ENCODE peak calls at places on chromosome 5, in six cellular contexts. Y is right atrium auricular region, T is A549, X is GM23248, N is tibial artery, K is spleen. V is an unnamed sample.

GRCh38 chr5:115934388-115934974 is 27.8 kb upstream of the LVRN start:
- DNase-seq in Y (no peak), T (no peak), K (no peak), N (no peak), X (no peak), V (no peak)

GRCh38 chr5:170486366-170486765 is 17.5 kb upstream of the KCNIP1 start:
- DNase-seq in K (no peak), X (peak; percentile 27), T (no peak), Y (no peak), N (no peak), V (no peak)

GRCh38 chr5:96344678-96345612 is 88.1 kb downstream of the PCSK1 start:
- DNase-seq in T (peak; percentile 47), X (peak; percentile 86), K (no peak), N (no peak), Y (no peak), V (peak; percentile 60)

GRCh38 chr5:53369681-53370080 is 110.7 kb upstream of the FST start:
- DNase-seq in K (no peak), T (no peak), N (no peak), X (no peak), Y (no peak), V (no peak)

GRCh38 chr5:150307617-150308426 is 5.1 kb upstream of the ARSI start:
- DNase-seq in Y (no peak), N (no peak), T (no peak), K (no peak), X (no peak), V (no peak)

GRCh38 chr5:116084231-116084630 is 594 bp upstream of the COMMD10 start:
- DNase-seq in T (peak; percentile 19), X (peak; percentile 63), N (no peak), Y (no peak), K (peak; percentile 79), V (peak; percentile 33)

GRCh38 chr5:173140769-173141168 is 3.6 kb upstream of the BNIP1 start:
- DNase-seq in N (no peak), Y (no peak), K (no peak), X (no peak), T (no peak), V (no peak)

GRCh38 chr5:158116965-158117364 is 258.0 kb upstream of the CLINT1 start:
- DNase-seq in X (peak; percentile 51), K (no peak), T (no peak), N (no peak), Y (no peak), V (no peak)

GRCh38 chr5:179834120-179834519 is 13.4 kb downstream of the SQSTM1 start:
- DNase-seq in T (no peak), X (no peak), K (no peak), N (no peak), Y (no peak), V (no peak)

DNA sequence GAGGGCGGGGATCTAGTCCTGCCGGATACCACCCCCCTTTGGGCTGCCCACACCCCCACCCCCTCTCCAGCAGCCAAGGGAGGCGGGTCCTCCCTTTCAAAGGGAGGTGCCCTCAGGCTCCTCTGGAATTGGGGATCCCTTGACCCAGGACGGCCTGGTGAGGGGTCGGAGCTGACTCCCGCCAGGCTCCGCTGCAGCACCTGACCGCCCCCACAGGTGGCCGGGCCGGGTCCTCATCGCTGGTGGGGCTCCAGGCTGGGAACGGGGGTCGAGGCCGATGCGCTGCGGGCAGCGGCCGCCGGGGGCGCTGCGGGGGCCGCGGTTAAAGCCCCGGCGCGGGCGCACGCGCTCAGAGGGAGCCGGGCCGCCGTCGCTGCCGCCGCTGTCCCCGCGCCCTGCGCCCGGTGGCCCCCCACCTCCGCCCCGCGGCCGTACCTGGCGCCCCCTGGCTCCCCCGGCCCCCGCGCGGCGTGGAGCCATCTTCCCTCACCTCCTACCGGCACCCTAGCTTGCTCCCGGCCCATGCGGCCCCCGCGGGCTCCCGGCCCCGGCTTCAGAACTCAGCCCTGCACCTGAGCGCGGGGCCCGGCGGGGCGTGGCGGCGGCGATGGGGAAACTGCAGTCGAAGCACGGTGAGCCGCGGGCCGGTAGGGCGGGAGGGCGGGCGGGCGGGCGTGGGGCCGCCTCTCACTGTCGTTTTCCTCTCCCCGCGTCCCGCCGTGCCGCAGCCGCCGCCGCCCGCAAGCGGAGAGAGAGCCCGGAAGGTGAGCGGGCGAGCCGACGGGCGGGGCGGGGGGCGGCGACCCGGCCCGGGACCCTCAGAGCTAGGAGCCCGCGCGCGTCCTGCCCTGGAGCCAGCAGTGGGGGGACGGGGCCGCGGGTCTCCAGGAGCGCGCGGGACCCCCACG is at the start of gene NKD2:
- DNase-seq in N (peak; percentile 17), K (peak; percentile 77), T (peak; percentile 75), X (peak; percentile 56), Y (peak; percentile 48), V (peak; percentile 44)
- H3K4me3 ChIP-seq in N (peak within 1 kb of the TSS; percentile 15), K (peak within 1 kb of the TSS; percentile 43), T (peak within 1 kb of the TSS; percentile 64), X (no peak within 1 kb of the TSS), Y (peak within 1 kb of the TSS; percentile 67), V (no peak within 1 kb of the TSS)

DNA sequence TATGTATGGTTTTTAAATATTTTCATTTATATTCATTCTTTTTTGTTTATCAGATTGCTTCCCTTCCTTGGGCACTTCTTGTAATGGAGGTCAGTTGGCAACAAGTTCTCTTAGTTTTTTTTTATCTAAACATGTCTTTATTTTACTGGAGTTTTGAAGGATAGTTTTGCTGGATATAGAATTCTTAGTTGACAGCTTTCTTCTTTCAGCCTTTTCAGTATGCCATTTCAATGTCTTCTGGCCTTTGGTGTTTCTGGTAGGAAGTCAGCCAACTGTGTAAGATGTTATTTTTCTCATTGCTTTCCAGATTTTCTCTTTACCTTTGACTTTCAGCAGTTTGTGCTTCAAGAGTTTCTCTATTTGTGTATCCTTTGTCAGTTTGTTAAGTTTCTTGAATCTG is 14.2 kb downstream of the SLC12A2 start:
- DNase-seq in N (no peak), Y (no peak), K (no peak), T (no peak), X (no peak), V (no peak)
- H3K9me3 ChIP-seq in N (peaks cover 23% of the 10 kb centered on the region), Y (peaks cover 8% of the 10 kb centered on the region), K (peaks cover 44% of the 10 kb centered on the region), T (peaks cover 25% of the 10 kb centered on the region), X (peaks cover 7% of the 10 kb centered on the region), V (no peaks in the 10 kb centered on the region)

GRCh38 chr5:175920506-175920865 is 47.6 kb downstream of the THOC3 start:
- DNase-seq in K (no peak), T (no peak), X (peak; percentile 36), Y (no peak), N (no peak), V (no peak)

GRCh38 chr5:175922192-175922885 is 45.8 kb downstream of the THOC3 start:
- DNase-seq in K (no peak), N (no peak), X (peak; percentile 90), T (peak; percentile 11), Y (no peak), V (no peak)

DNA sequence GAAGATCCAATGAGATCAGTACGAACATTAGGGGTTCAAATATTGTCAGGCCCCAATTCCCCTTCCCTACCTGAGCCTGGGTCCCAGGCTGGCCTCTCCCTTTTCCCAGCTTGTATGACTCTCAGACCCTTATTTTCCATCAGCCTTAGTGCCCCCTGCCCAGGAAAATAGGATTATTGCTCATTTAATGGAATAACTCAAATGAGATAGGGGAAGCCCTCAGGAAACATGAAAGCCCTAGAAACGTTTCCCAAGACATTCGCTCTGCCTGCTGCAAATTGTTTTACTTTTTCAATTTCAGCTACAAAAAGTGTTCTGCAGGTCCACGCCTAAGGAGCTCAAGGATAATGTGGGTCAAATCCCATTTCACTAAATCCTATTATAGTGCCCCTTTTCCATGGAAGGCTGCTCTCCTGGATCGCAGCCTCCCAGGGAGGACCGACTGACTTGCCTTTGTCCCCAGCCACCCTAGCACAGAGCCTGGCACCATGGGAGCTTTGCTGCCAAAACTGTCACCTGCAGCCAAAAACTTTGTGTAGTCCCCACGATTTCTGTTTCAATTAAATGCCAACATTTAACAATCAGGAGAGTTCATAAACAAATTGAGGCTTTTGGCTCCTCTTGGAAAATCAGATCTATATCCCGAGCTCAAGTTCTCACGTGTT is 46.9 kb downstream of the THOC3 start:
- DNase-seq in Y (no peak), K (no peak), N (no peak), X (no peak), T (no peak), V (no peak)
- H3K27ac ChIP-seq in Y (no peak overlapping the region), K (no peak overlapping the region), N (no peak overlapping the region), X (no peak overlapping the region), T (peak overlapping the region; percentile 19), V (no peak overlapping the region)

DNA sequence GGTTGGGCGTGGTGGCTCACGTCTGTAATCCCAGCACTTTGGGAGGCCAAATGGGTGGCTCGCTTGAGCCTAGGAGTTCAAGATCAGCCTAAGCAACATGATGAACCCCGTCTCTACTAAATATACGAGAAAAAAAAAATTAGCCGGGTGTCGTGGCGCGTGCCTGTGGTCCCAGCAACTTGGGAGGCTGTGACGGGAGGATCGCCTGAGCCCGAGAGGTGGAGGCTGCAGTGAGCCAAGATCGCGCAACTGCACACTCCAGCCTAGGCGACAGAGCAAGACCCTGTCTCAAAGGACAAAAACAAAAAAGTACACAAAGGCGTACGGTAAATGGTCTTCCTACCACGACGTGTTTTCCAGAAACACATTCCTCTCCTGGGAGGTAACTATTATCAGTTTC is 538 bp upstream of the BDP1 start:
- DNase-seq in Y (no peak), K (peak; percentile 82), T (no peak), N (no peak), X (no peak), V (no peak)
- H3K4me3 ChIP-seq in Y (peak overlapping the region; percentile 79), K (peak overlapping the region; percentile 98), T (peak overlapping the region; percentile 72), N (peak overlapping the region; percentile 85), X (peak overlapping the region; percentile 100), V (peak overlapping the region; percentile 99)